ENCODE peak calls at places on chromosomes 11 and 22, in four cellular contexts. Y is H9, R is mesenchymal stem cell, E is neuronal stem cell. J is an unnamed sample.

GRCh38 chr22:29340566-29340965 is 25.1 kb upstream of the RASL10A start:
- DNase-seq in Y (no peak), R (no peak), E (no peak), J (no peak)

GRCh38 chr11:111641339-111642015 is 39.2 kb downstream of the SIK2 start:
- DNase-seq in Y (no peak), R (no peak), E (no peak), J (no peak)

GRCh38 chr11:130103296-130103814 is 33.7 kb downstream of the APLP2 start:
- DNase-seq in Y (no peak), R (peak), E (no peak), J (no peak)

GRCh38 chr11:76653674-76654309 is 16.8 kb downstream of the LRRC32 start:
- DNase-seq in Y (peak), R (peak), E (no peak), J (peak)

GRCh38 chr11:69055598-69056516 is 7.1 kb downstream of the TPCN2 start:
- DNase-seq in Y (no peak), R (no peak), E (no peak), J (no peak)

GRCh38 chr11:20355221-20356219 is 8.0 kb upstream of the HTATIP2 start:
- DNase-seq in Y (peak), R (peak), E (no peak), J (peak)

GRCh38 chr22:36332623-36333331 is 55.0 kb downstream of the MYH9 start:
- DNase-seq in Y (no peak), R (peak), E (no peak), J (peak)

GRCh38 chr11:11956006-11956405 is 52.4 kb downstream of the DKK3 start:
- DNase-seq in Y (no peak), R (no peak), E (no peak), J (no peak)

GRCh38 chr22:46275455-46276129 is 7.8 kb downstream of the TTC38 start:
- DNase-seq in Y (no peak), R (no peak), E (no peak), J (no peak)

GRCh38 chr11:80477178-80477577 is 1036.3 kb upstream of the TENM4 start:
- DNase-seq in Y (no peak), R (no peak), E (no peak), J (peak)

GRCh38 chr11:67119577-67120391 is 721 bp downstream of the KDM2A start:
- DNase-seq in Y (no peak), R (peak), E (peak), J (no peak)

GRCh38 chr11:134152692-134153091 is 71.1 kb downstream of the NCAPD3 start:
- DNase-seq in Y (no peak), R (no peak), E (no peak), J (no peak)

GRCh38 chr11:131690776-131691557 is 320.6 kb downstream of the NTM start:
- DNase-seq in Y (no peak), R (no peak), E (no peak), J (no peak)

GRCh38 chr11:72657356-72657755 is 16.9 kb downstream of the PDE2A start:
- DNase-seq in Y (no peak), R (no peak), E (no peak), J (no peak)

GRCh38 chr22:38599466-38599865 is 29.5 kb upstream of the DMC1 start:
- DNase-seq in Y (no peak), R (no peak), E (no peak), J (no peak)

GRCh38 chr11:69480547-69481392 is 693 bp upstream of the LINC01488 start:
- DNase-seq in Y (no peak), R (no peak), E (no peak), J (no peak)

GRCh38 chr11:4496555-4497248 is 14.3 kb downstream of the OR52K1 start:
- DNase-seq in Y (no peak), R (no peak), E (no peak), J (no peak)

GRCh38 chr11:109421981-109422590 is at the start of gene C11orf87:
- DNase-seq in Y (peak), R (peak), E (peak), J (peak)

DNA sequence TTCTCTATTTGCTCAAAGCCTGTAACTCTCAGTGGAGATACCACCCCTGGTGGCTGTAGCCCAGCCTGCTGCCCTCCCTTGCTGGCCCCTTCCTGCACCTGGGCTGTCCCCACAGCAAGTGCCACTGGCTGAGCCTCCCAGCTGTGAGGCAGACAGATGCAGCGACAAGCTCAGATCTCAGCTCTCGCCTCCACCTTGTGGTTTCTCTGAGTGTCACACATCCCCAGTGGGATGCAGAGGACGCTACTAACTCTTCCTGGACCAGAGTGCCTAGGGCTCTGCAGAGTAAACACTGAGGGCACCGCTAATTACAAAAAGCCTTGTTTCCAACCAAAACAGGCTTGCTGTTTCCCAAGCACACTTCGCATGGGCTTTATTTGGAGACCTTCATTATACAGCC is 8.9 kb downstream of the YPEL1 start:
- DNase-seq in Y (peak), R (peak), E (no peak), J (peak)
- H2BK12ac ChIP-seq in Y (no peak), R (no peak), E (no peak), J (no peak)

DNA sequence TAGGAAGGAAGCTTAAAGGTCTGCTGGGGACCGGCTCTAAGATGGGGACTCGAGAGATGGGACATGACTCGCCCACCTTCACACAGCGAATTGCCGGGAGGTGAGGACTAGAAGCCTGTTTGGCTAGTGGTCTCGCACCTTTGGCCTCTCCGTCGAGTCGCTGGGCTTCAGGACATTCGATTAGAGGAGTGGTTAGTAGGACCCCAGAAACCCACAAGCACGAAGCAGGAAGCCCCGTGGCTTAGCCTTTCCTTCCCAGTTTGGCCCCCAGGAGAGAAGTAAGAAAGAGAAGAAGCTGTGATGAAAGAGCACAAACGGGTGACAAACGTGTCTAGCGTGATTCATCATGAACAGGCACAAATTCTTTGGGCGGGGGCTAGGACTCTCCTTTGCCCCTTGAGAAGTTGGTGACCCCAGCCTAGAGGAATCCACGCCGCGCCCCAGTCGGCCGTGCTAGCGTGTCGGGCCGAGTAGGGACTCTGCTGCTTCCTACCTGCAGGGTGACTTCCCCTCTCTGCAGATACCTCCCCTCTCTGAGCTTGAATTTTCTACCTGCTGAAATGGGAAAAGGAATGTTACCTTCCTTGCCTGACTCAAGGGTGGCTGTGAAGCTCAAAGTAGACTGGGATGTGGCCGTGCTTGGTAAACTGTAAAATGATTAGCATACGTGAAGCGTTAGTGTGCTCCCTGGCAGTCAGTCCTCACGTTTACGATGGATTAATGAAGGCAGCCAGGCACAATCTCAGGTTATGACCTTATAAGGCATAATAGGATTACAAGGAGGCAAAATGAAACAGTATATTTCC is 1.1 kb upstream of the ADM start:
- DNase-seq in Y (peak), R (peak), E (no peak), J (peak)
- H3K14ac ChIP-seq in Y (peak), R (peak), E (no peak), J (peak)

GRCh38 chr11:126478466-126478865 is 123.0 kb downstream of the ST3GAL4 start:
- DNase-seq in Y (no peak), R (no peak), E (no peak), J (no peak)

GRCh38 chr11:126480410-126481302 is 125.2 kb downstream of the ST3GAL4 start:
- DNase-seq in Y (peak), R (peak), E (peak), J (peak)

GRCh38 chr11:126480015-126480409 is 124.5 kb downstream of the ST3GAL4 start:
- DNase-seq in Y (no peak), R (no peak), E (no peak), J (no peak)

GRCh38 chr11:126477526-126478275 is 122.2 kb downstream of the ST3GAL4 start:
- DNase-seq in Y (no peak), R (no peak), E (no peak), J (no peak)

GRCh38 chr11:126479178-126479930 is 123.9 kb downstream of the ST3GAL4 start:
- DNase-seq in Y (no peak), R (no peak), E (no peak), J (no peak)
- H2BK12ac ChIP-seq in Y (no peak), R (no peak), E (no peak), J (no peak)

GRCh38 chr11:74647404-74647803 is 55.0 kb downstream of the POLD3 start:
- DNase-seq in Y (no peak), R (peak), E (no peak), J (no peak)
- H3K14ac ChIP-seq in Y (no peak), R (no peak), E (no peak), J (no peak)

DNA sequence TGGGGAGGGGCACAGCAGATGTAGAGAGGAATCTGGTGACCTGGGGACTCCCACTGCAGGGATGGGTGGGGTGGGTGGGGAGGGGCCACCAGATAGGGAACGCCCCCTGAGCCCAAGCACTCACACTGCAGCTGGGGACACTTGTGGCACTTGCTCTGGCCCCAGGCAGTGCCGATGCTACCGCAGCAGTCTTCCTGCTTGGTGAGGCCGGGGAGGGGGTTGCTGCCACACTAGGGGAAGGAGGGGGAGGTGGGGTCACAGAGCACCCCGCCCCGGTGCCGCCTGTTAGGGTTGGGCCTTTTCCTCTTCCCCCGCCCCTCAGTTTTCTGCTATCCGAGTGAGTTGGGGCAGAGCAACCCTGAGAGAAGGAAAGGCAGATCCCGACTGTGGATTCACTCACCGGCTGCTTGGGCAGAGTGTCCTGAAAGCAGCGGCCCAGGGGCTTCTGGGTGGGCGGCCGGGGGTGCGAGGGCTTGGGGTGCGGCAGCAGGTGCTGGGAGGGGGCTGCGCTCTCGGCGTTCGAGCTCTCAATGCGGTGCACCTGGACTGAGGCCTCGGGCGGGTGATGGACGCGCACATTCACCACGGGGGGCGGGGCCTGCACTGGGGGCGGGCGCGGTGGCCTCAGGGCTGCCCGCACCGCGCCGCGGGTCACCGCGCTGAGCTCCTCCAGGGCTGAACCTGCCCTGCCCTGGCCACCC is 4.7 kb downstream of the LTBP3 start:
- DNase-seq in Y (peak), R (no peak), E (no peak), J (peak)
- H2BK12ac ChIP-seq in Y (no peak), R (peak), E (peak), J (no peak)

GRCh38 chr11:35526370-35526792 is 965 bp upstream of the PAMR1 start:
- DNase-seq in Y (peak), R (peak), E (no peak), J (no peak)

GRCh38 chr11:35525501-35526175 is at the start of gene PAMR1:
- DNase-seq in Y (peak), R (peak), E (peak), J (no peak)

GRCh38 chr11:35524780-35525179 is 636 bp downstream of the PAMR1 start:
- DNase-seq in Y (no peak), R (peak), E (no peak), J (no peak)

GRCh38 chr11:35523861-35524260 is 1.6 kb downstream of the PAMR1 start:
- DNase-seq in Y (no peak), R (no peak), E (no peak), J (no peak)

DNA sequence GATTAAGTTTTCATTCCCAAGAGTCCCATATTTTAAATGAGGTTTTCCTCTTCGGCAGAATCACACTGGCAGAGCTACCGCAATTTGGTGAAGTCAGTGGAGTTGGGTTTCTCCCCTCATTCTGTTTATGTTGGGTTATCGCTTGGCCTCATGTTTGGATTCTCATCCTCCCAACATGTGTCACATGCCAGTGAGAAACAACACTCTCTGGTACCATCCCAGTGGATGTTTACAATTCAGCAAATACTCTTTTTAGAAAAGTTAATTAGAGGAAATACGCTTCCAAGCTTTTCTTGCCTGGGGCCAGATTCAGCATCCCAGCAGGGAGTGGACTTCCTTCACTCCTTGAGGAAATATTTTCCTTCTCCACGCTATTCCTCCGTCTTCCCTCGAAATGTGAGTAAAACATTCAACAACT is 2.1 kb downstream of the PAMR1 start:
- DNase-seq in Y (no peak), R (peak), E (no peak), J (no peak)
- H3K14ac ChIP-seq in Y (no peak), R (no peak), E (no peak), J (no peak)

GRCh38 chr11:71250512-71251158 is 1.7 kb downstream of the SHANK2 start:
- DNase-seq in Y (peak), R (peak), E (no peak), J (no peak)

GRCh38 chr11:71248251-71248570 is 4.2 kb downstream of the SHANK2 start:
- DNase-seq in Y (no peak), R (no peak), E (no peak), J (no peak)

GRCh38 chr11:71248656-71249055 is 3.7 kb downstream of the SHANK2 start:
- DNase-seq in Y (peak), R (no peak), E (no peak), J (peak)

GRCh38 chr11:71247551-71248250 is 4.7 kb downstream of the SHANK2 start:
- DNase-seq in Y (peak), R (peak), E (no peak), J (no peak)

GRCh38 chr11:71249301-71249700 is 3.1 kb downstream of the SHANK2 start:
- DNase-seq in Y (peak), R (no peak), E (no peak), J (no peak)
- H2BK12ac ChIP-seq in Y (no peak), R (no peak), E (no peak), J (peak)

GRCh38 chr11:17314232-17314547 is 37.4 kb upstream of the NCR3LG1 start:
- DNase-seq in Y (no peak), R (peak), E (no peak), J (no peak)

GRCh38 chr11:17314904-17315426 is 36.6 kb upstream of the NCR3LG1 start:
- DNase-seq in Y (no peak), R (no peak), E (no peak), J (no peak)

GRCh38 chr11:17313349-17314231 is 37.1 kb downstream of the NUCB2 start:
- DNase-seq in Y (no peak), R (no peak), E (no peak), J (no peak)
- H3K14ac ChIP-seq in Y (no peak), R (no peak), E (no peak), J (no peak)

GRCh38 chr11:803467-803742 is 1.6 kb downstream of the PIDD1 start:
- DNase-seq in Y (no peak), R (no peak), E (no peak), J (no peak)
- H2BK12ac ChIP-seq in Y (no peak), R (peak), E (no peak), J (no peak)

GRCh38 chr22:26551568-26551967 is 38.4 kb downstream of the TPST2 start:
- DNase-seq in Y (no peak), R (no peak), E (no peak), J (no peak)
- H3K14ac ChIP-seq in Y (no peak), R (no peak), E (no peak), J (no peak)